ENCODE peak calls at places on chromosomes 16 and 17, in seven cellular contexts. H, U, T, E, X, O and I are unnamed samples.
A peak's percentile ranks its signal among the peaks of the same experiment; 100 is the strongest.

GRCh38 chr16:85569039-85569614 is 44.0 kb upstream of the GSE1 start:
- DNase-seq in H (no peak), U (no peak), T (no peak), E (no peak), X (no peak), O (no peak), I (no peak)

GRCh38 chr17:78390241-78391050 is 12.0 kb downstream of the PGS1 start:
- DNase-seq in H (no peak), U (no peak), T (peak; percentile 52), E (no peak), X (peak; percentile 38), O (peak; percentile 49), I (no peak)

GRCh38 chr17:16313159-16314090 is 39.8 kb downstream of the CENPV start:
- DNase-seq in H (no peak), U (no peak), T (peak; percentile 9), E (no peak), X (no peak), O (no peak), I (no peak)

GRCh38 chr16:50627419-50627818 is 53.7 kb downstream of the SNX20 start:
- DNase-seq in H (peak; percentile 83), U (peak; percentile 69), T (peak; percentile 24), E (peak; percentile 35), X (peak; percentile 59), O (peak; percentile 84), I (peak; percentile 50)

GRCh38 chr17:78919816-78920516 is 5.2 kb downstream of the TIMP2 start:
- DNase-seq in H (peak; percentile 34), U (no peak), T (no peak), E (no peak), X (no peak), O (no peak), I (no peak)

GRCh38 chr17:77385750-77386501 is 245.2 kb downstream of the SEC14L1 start:
- DNase-seq in H (no peak), U (no peak), T (peak; percentile 41), E (no peak), X (no peak), O (no peak), I (peak; percentile 61)

GRCh38 chr17:83181991-83182619 is 102.7 kb downstream of the METRNL start:
- DNase-seq in H (peak; percentile 18), U (no peak), T (peak; percentile 2), E (no peak), X (no peak), O (no peak), I (no peak)

GRCh38 chr17:59851431-59852375 is 41.0 kb downstream of the TUBD1 start:
- DNase-seq in H (peak; percentile 69), U (peak; percentile 45), T (no peak), E (peak; percentile 52), X (no peak), O (peak; percentile 64), I (no peak)

GRCh38 chr16:66740010-66740409 is 11.4 kb downstream of the DYNC1LI2 start:
- DNase-seq in H (no peak), U (no peak), T (peak; percentile 52), E (peak; percentile 34), X (no peak), O (no peak), I (no peak)

GRCh38 chr16:78388920-78389564 is 289.6 kb downstream of the WWOX start:
- DNase-seq in H (no peak), U (no peak), T (no peak), E (no peak), X (no peak), O (no peak), I (peak; percentile 30)

GRCh38 chr17:4950075-4950756 is 703 bp upstream of the ENO3 start:
- DNase-seq in H (peak; percentile 74), U (peak; percentile 48), T (peak; percentile 79), E (peak; percentile 80), X (peak; percentile 70), O (peak; percentile 65), I (peak; percentile 78)

GRCh38 chr16:55042556-55043432 is 112.1 kb downstream of the IRX5 start:
- DNase-seq in H (no peak), U (no peak), T (no peak), E (no peak), X (no peak), O (no peak), I (no peak)

DNA sequence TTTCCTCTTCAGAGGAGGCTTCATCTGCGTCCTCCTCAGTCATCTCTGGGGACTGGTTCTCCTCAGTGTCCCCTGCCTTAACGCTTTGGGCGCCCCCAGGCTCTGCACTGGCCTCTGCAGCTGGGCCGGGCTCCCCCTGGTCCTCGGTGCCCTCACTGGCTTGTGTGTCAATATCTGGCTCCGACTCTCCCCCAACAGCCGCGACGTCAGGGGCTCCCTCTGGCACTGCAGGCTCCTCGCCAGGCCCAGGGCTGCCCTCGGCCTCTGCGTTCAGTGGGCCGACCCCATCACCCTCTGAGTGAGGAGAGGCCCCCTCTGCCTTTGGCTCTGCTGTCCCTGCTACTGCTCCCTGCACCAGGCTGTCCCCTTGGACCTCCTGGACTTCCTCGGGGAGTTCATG is 34.7 kb downstream of the SRL start:
- DNase-seq in H (no peak), U (no peak), T (no peak), E (no peak), X (no peak), O (no peak), I (no peak)
- H3K4me1 ChIP-seq in H (peaks cover 4% of the 10 kb centered on the region), U (peaks cover 13% of the 10 kb centered on the region), T (no peaks in the 10 kb centered on the region), E (no peaks in the 10 kb centered on the region), X (peaks cover 28% of the 10 kb centered on the region), O (no peaks in the 10 kb centered on the region), I (peaks cover 83% of the 10 kb centered on the region)

DNA sequence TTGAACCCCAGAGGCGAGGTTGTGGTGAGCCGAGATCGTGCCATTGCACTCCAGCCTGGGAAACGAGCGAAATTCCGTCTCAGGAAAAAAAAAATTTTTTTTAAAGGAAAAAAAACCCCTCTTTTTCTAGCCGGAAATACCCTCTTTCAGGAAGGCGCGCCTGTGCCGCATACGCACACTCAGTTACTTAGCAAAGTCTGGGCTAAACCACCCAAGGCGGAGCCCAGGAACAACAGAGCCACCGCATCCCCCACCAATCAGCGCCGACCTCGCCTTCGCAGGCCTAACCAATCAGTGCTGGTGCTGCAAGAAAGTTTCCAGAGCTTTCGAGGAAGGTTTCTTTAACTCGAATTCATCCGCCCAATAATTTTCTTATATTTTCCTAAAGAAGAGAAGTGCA is 510.4 kb downstream of the KCNJ18 start:
- DNase-seq in H (no peak), U (no peak), T (no peak), E (no peak), X (no peak), O (no peak), I (no peak)
- H3K9me3 ChIP-seq in H (no peaks in the 10 kb centered on the region), U (no peaks in the 10 kb centered on the region), T (no peaks in the 10 kb centered on the region), E (no peaks in the 10 kb centered on the region), X (no peaks in the 10 kb centered on the region), O (no peaks in the 10 kb centered on the region), I (peaks cover 22% of the 10 kb centered on the region)

DNA sequence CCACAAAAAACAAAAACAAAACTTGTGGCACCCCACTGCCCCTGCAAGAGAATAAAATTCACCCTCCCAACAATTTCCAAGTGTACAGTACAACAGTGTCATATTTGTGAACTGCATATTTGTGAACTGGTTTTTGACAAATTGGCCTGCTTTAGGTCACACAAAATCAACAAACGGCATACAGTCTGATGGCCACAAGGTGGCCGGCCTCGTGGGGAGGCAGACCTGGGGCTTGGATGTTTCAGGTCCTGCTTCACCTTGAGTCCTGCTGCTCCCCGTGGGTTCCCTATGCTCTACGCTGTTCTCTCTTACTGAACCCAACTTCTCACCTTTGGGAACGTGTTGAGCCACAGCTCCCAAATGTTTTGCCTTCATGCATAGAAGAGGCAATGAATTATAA is 102.2 kb downstream of the CDK5R1 start:
- DNase-seq in H (no peak), U (no peak), T (no peak), E (no peak), X (no peak), O (no peak), I (no peak)
- TF ChIP-seq CTCF in H (no peak), U (no peak), T (peak; percentile 20), E (no peak), X (no peak), O (no peak), I (no peak)

GRCh38 chr17:81433656-81434055 is 38.4 kb downstream of the BAHCC1 start:
- DNase-seq in H (no peak), U (no peak), T (no peak), E (no peak), X (no peak), O (no peak), I (no peak)
- H3K4me1 ChIP-seq in H (peaks cover 22% of the 10 kb centered on the region), U (peaks cover 49% of the 10 kb centered on the region), T (peaks cover 66% of the 10 kb centered on the region), E (peaks cover 18% of the 10 kb centered on the region), X (peaks cover 58% of the 10 kb centered on the region), O (peaks cover 55% of the 10 kb centered on the region), I (peaks cover 73% of the 10 kb centered on the region)

DNA sequence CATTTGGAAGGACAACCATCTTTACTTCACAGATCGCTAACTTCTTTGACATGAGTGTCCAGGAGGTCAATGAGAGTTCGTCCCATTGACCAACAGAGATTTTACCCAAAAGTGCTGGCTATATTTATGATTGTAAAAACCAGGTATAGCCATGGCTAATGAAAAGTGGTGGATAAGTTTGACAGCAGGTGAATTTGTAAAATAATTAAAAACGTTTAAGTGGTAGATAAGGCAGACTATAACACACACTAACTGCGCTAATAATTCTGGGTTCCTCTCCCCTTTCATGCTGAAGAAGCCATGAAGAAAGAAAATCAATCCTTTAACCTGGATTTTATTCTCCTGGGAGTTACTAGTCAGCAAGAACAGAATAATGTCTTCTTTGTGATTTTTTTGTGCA is at the start of gene OR1A2:
- DNase-seq in H (no peak), U (no peak), T (no peak), E (no peak), X (no peak), O (no peak), I (no peak)
- H3K9me3 ChIP-seq in H (no peaks in the 10 kb centered on the region), U (no peaks in the 10 kb centered on the region), T (no peaks in the 10 kb centered on the region), E (no peaks in the 10 kb centered on the region), X (no peaks in the 10 kb centered on the region), O (no peaks in the 10 kb centered on the region), I (peaks cover 17% of the 10 kb centered on the region)

DNA sequence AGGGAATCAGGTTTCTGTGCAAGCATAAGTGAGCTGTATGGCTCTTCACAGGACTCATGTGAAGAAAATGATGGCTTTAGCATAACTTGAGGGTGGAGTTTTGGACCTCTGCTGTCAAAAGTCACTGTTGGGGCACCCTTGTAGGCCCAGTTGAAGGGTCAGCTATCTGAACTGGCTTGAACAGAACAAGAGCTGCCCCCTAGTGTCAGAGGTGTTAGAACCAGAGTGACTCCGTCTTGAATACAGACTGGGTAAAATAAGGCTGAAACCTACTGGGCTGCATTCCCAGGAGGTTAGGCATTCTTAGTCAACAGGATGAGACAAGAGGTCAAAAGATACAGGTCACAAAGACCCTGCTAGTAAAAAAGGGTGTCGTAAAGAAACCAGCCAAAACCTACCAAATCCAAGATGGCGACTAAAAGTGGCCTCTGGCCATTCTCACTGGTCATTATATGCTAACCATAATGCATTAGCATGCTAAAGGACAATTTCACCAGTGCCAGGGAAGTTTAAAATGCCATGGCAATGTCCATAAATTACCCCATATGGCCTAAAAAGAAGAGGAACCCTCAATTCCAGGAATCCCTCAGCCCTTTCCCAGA is 484.0 kb upstream of the ERCC4 start:
- DNase-seq in H (no peak), U (no peak), T (no peak), E (no peak), X (no peak), O (no peak), I (no peak)
- TF ChIP-seq CTCF in H (no peak), U (no peak), T (no peak), E (no peak), X (no peak), O (no peak), I (no peak)